ENCODE peak calls at places on chromosomes 5 and 9, in four cellular contexts. One of them, this sample, is unnamed. For H3K4me1 and H3K36me3, the result is how much of the 10 kb centered on the place peaks cover.

GRCh38 chr9:86741311-86742215 is 205.7 kb downstream of the GAS1 start:
- DNase-seq in PC-9: peak
- DNase-seq in DND-41: no peak
- DNase-seq in neural progenitor cell: no peak
- DNase-seq in this sample: no peak

GRCh38 chr5:172451771-172452197 is 2.5 kb downstream of the SH3PXD2B start:
- DNase-seq in PC-9: peak
- DNase-seq in DND-41: no peak
- DNase-seq in neural progenitor cell: no peak
- DNase-seq in this sample: no peak

GRCh38 chr5:151184316-151185042 is 26.9 kb upstream of the ANXA6 start:
- DNase-seq in PC-9: no peak
- DNase-seq in DND-41: no peak
- DNase-seq in neural progenitor cell: no peak
- DNase-seq in this sample: no peak

GRCh38 chr9:22141906-22142305 is 132.8 kb upstream of the CDKN2B start:
- DNase-seq in PC-9: no peak
- DNase-seq in DND-41: no peak
- DNase-seq in neural progenitor cell: peak
- DNase-seq in this sample: no peak

GRCh38 chr5:125485003-125485641 is 738.7 kb upstream of the ZNF608 start:
- DNase-seq in PC-9: peak
- DNase-seq in DND-41: no peak
- DNase-seq in neural progenitor cell: peak
- DNase-seq in this sample: no peak

GRCh38 chr5:101473483-101473882 is 570.4 kb upstream of the ST8SIA4 start:
- DNase-seq in PC-9: no peak
- DNase-seq in DND-41: no peak
- DNase-seq in neural progenitor cell: no peak
- DNase-seq in this sample: no peak

GRCh38 chr9:82949203-82949602 is 113.7 kb downstream of the RASEF start:
- DNase-seq in PC-9: no peak
- DNase-seq in DND-41: no peak
- DNase-seq in neural progenitor cell: no peak
- DNase-seq in this sample: no peak

GRCh38 chr5:135557034-135557838 is 21.5 kb upstream of the NEUROG1 start:
- DNase-seq in PC-9: no peak
- DNase-seq in DND-41: no peak
- DNase-seq in neural progenitor cell: no peak
- DNase-seq in this sample: no peak

GRCh38 chr5:16127865-16128544 is 51.6 kb downstream of the MARCHF11 start:
- DNase-seq in PC-9: no peak
- DNase-seq in DND-41: no peak
- DNase-seq in neural progenitor cell: no peak
- DNase-seq in this sample: no peak

GRCh38 chr5:39906146-39906545 is 481.4 kb upstream of the DAB2 start:
- DNase-seq in PC-9: no peak
- DNase-seq in DND-41: no peak
- DNase-seq in neural progenitor cell: no peak
- DNase-seq in this sample: no peak

GRCh38 chr5:75152861-75153260 is 83.8 kb downstream of the ANKRD31 start:
- DNase-seq in PC-9: peak
- DNase-seq in DND-41: no peak
- DNase-seq in neural progenitor cell: no peak
- DNase-seq in this sample: no peak

GRCh38 chr5:96218653-96219052 is 214.4 kb downstream of the PCSK1 start:
- DNase-seq in PC-9: no peak
- DNase-seq in DND-41: no peak
- DNase-seq in neural progenitor cell: no peak
- DNase-seq in this sample: no peak

GRCh38 chr5:1508679-1509290 is 15.0 kb downstream of the LPCAT1 start:
- DNase-seq in PC-9: no peak
- DNase-seq in DND-41: no peak
- DNase-seq in neural progenitor cell: no peak
- DNase-seq in this sample: no peak

GRCh38 chr5:189486-189885 is 1.8 kb upstream of the LRRC14B start:
- DNase-seq in PC-9: no peak
- DNase-seq in DND-41: no peak
- DNase-seq in neural progenitor cell: no peak
- DNase-seq in this sample: no peak

GRCh38 chr5:40355842-40356241 is 323.9 kb upstream of the PTGER4 start:
- DNase-seq in PC-9: no peak
- DNase-seq in DND-41: no peak
- DNase-seq in neural progenitor cell: no peak
- DNase-seq in this sample: no peak

GRCh38 chr9:27110181-27110580 is 1.2 kb downstream of the TEK start:
- DNase-seq in PC-9: no peak
- DNase-seq in DND-41: no peak
- DNase-seq in neural progenitor cell: no peak
- DNase-seq in this sample: no peak

GRCh38 chr9:32584784-32585183 is 11.8 kb upstream of the NDUFB6 start:
- DNase-seq in PC-9: no peak
- DNase-seq in DND-41: no peak
- DNase-seq in neural progenitor cell: no peak
- DNase-seq in this sample: no peak

GRCh38 chr9:76292246-76292645 is 102.0 kb downstream of the RFK start:
- DNase-seq in PC-9: no peak
- DNase-seq in DND-41: no peak
- DNase-seq in neural progenitor cell: no peak
- DNase-seq in this sample: no peak

GRCh38 chr5:34742112-34742511 is 86.0 kb downstream of the RAI14 start:
- DNase-seq in PC-9: no peak
- DNase-seq in DND-41: no peak
- DNase-seq in neural progenitor cell: no peak
- DNase-seq in this sample: no peak

GRCh38 chr5:96823900-96824351 is 16.2 kb upstream of the ERAP1 start:
- DNase-seq in PC-9: peak
- DNase-seq in DND-41: no peak
- DNase-seq in neural progenitor cell: no peak
- DNase-seq in this sample: no peak

GRCh38 chr5:963673-964531 is 44.7 kb upstream of the NKD2 start:
- DNase-seq in PC-9: no peak
- DNase-seq in DND-41: peak
- DNase-seq in neural progenitor cell: no peak
- DNase-seq in this sample: peak

GRCh38 chr9:25691786-25692185 is 13.5 kb upstream of the TUSC1 start:
- DNase-seq in PC-9: no peak
- DNase-seq in DND-41: no peak
- DNase-seq in neural progenitor cell: no peak
- DNase-seq in this sample: no peak

GRCh38 chr9:136364942-136365774 is 1.6 kb upstream of the DNLZ start:
- DNase-seq in PC-9: no peak
- DNase-seq in DND-41: no peak
- DNase-seq in neural progenitor cell: no peak
- DNase-seq in this sample: no peak

GRCh38 chr9:27726244-27727141 is 153.2 kb upstream of the C9orf72 start:
- DNase-seq in PC-9: no peak
- DNase-seq in DND-41: peak
- DNase-seq in neural progenitor cell: peak
- DNase-seq in this sample: peak

GRCh38 chr9:116543731-116544400 is 143.2 kb upstream of the TRIM32 start:
- DNase-seq in PC-9: no peak
- DNase-seq in DND-41: no peak
- DNase-seq in neural progenitor cell: no peak
- DNase-seq in this sample: no peak

GRCh38 chr5:84603557-84604185 is 219.0 kb upstream of the EDIL3 start:
- DNase-seq in PC-9: no peak
- DNase-seq in DND-41: no peak
- DNase-seq in neural progenitor cell: no peak
- DNase-seq in this sample: no peak

GRCh38 chr5:5351288-5352089 is 71.0 kb upstream of the ICE1 start:
- DNase-seq in PC-9: peak
- DNase-seq in DND-41: no peak
- DNase-seq in neural progenitor cell: peak
- DNase-seq in this sample: no peak

GRCh38 chr5:68922172-68922987 is 171.4 kb upstream of the SLC30A5 start:
- DNase-seq in PC-9: no peak
- DNase-seq in DND-41: no peak
- DNase-seq in neural progenitor cell: no peak
- DNase-seq in this sample: no peak

GRCh38 chr9:73370053-73370452 is 218.4 kb downstream of the ANXA1 start:
- DNase-seq in PC-9: no peak
- DNase-seq in DND-41: peak
- DNase-seq in neural progenitor cell: no peak
- DNase-seq in this sample: no peak

GRCh38 chr5:28216939-28217360 is 1178.6 kb upstream of the CDH9 start:
- DNase-seq in PC-9: no peak
- DNase-seq in DND-41: peak
- DNase-seq in neural progenitor cell: no peak
- DNase-seq in this sample: no peak

GRCh38 chr9:109963079-109963478 is 183.1 kb downstream of the PALM2AKAP2 start:
- DNase-seq in PC-9: no peak
- DNase-seq in DND-41: no peak
- DNase-seq in neural progenitor cell: no peak
- DNase-seq in this sample: no peak

GRCh38 chr9:131980267-131980916 is 99.3 kb downstream of the MED27 start:
- DNase-seq in PC-9: no peak
- DNase-seq in DND-41: no peak
- DNase-seq in neural progenitor cell: no peak
- DNase-seq in this sample: no peak

GRCh38 chr5:173018352-173018751 is 34.8 kb downstream of the ATP6V0E1 start:
- DNase-seq in PC-9: no peak
- DNase-seq in DND-41: no peak
- DNase-seq in neural progenitor cell: no peak
- DNase-seq in this sample: no peak

GRCh38 chr5:142202282-142202681 is 93.7 kb downstream of the NDFIP1 start:
- DNase-seq in PC-9: no peak
- DNase-seq in DND-41: no peak
- DNase-seq in neural progenitor cell: no peak
- DNase-seq in this sample: no peak

GRCh38 chr5:150703767-150704166 is 2.9 kb upstream of the RBM22 start:
- DNase-seq in PC-9: no peak
- DNase-seq in DND-41: no peak
- DNase-seq in neural progenitor cell: no peak
- DNase-seq in this sample: no peak

GRCh38 chr5:139419226-139419625 is 15.3 kb upstream of the SPATA24 start:
- DNase-seq in PC-9: no peak
- DNase-seq in DND-41: no peak
- DNase-seq in neural progenitor cell: no peak
- DNase-seq in this sample: no peak

GRCh38 chr5:139422307-139422893 is 16.9 kb downstream of the DNAJC18 start:
- DNase-seq in PC-9: peak
- DNase-seq in DND-41: peak
- DNase-seq in neural progenitor cell: peak
- DNase-seq in this sample: peak

GRCh38 chr5:139417214-139417613 is 13.3 kb upstream of the SPATA24 start:
- DNase-seq in PC-9: no peak
- DNase-seq in DND-41: no peak
- DNase-seq in neural progenitor cell: no peak
- DNase-seq in this sample: no peak

GRCh38 chr5:139418804-139419203 is 14.9 kb upstream of the SPATA24 start:
- DNase-seq in PC-9: no peak
- DNase-seq in DND-41: no peak
- DNase-seq in neural progenitor cell: peak
- DNase-seq in this sample: no peak

DNA sequence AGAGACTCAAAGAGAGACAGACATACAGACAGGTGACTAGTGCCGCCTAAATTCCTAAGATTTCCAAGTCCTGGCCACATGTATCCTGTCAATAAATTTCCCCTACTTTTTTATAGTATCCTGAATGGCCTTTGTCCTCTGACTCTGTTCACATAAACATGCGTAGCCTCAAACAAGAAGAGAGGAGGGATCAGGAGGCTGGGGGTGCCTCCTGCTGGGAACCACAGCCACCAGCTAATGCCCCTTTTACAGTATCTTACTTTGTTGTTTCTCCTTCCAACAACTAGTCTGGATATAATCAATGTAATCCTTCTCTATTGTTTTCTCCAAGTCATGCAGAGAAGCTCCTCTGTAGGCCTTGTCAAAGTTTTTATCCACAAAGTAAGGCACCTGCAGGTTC is 15.9 kb upstream of the SPATA24 start:
- DNase-seq in PC-9: no peak
- DNase-seq in DND-41: no peak
- DNase-seq in neural progenitor cell: peak
- DNase-seq in this sample: no peak
- H3K4me1 ChIP-seq in PC-9: under half
- H3K4me1 ChIP-seq in DND-41: under half
- H3K4me1 ChIP-seq in neural progenitor cell: under half
- H3K4me1 ChIP-seq in this sample: under half

DNA sequence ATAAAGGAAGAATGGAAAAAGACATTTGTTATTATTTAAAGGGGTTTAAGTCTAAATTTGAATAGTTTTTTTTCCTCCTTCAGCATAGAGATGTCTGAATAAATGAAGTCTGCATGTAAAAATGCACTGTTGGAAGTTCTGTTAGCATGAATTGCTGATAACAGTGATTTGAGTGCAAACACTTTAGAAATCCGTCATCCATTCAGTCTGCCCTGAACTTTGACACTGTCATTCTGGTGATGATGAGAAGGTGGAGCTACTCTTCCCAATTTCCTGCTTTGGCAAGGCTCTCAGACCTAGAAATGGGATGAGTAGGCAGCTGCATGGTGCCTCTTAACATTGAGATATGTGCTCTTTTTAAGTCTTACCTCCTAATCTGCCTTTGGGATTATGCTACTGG is 84.7 kb downstream of the GAPVD1 start:
- DNase-seq in PC-9: no peak
- DNase-seq in DND-41: no peak
- DNase-seq in neural progenitor cell: no peak
- DNase-seq in this sample: no peak
- H3K36me3 ChIP-seq in PC-9: under half
- H3K36me3 ChIP-seq in DND-41: half or more
- H3K36me3 ChIP-seq in neural progenitor cell: under half
- H3K36me3 ChIP-seq in this sample: half or more

DNA sequence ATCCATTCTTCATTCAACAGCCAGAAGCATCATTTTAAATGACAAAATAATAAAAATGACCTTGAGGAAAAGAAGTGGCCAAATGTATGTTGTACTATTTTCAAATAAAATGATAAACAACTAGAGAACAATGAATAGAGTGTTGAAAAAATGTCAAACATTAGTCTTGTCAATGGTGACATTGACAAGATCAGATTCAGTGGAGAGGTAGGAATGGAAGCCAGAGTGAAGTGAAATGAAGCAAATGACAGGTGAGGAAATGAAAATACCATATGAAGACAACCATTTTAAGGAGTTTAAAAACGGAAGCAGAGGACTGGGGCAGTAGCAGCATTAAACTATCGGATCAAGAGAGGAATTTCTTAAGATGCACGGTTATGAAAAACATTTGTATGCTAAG is 38.2 kb upstream of the COX7C start:
- DNase-seq in PC-9: no peak
- DNase-seq in DND-41: no peak
- DNase-seq in neural progenitor cell: no peak
- DNase-seq in this sample: no peak
- H3K4me3 ChIP-seq in PC-9: no peak
- H3K4me3 ChIP-seq in DND-41: no peak
- H3K4me3 ChIP-seq in neural progenitor cell: no peak
- H3K4me3 ChIP-seq in this sample: no peak

DNA sequence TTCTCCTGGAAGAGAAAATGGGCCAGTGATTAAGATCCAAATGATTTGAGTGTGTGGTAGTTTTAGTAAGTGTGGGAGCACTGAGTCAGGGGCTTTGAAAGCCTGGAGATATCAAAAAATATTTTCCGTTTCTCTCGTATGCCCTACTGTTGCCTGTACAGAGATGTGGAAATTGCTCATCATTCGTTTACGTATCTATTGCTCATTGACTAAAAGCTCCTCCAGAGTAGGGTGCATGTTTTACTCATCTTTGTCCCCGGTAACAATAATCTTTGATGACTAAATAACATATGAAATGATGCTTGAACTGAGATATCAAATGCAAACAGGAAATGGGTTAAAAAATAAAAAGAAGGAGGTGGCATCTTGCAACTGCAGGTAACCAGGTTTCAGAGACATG is 114.2 kb upstream of the FST start:
- DNase-seq in PC-9: no peak
- DNase-seq in DND-41: no peak
- DNase-seq in neural progenitor cell: no peak
- DNase-seq in this sample: no peak
- H3K4me1 ChIP-seq in PC-9: under half
- H3K4me1 ChIP-seq in DND-41: under half
- H3K4me1 ChIP-seq in neural progenitor cell: under half
- H3K4me1 ChIP-seq in this sample: under half